ENCODE peak calls at places on chromosomes 5 and 9, in seven cellular contexts. N is stimulated activated CD4-positive, alpha-beta T cell treated with anti-CD3 and anti-CD28 coated beads, Interleukin-15, amount 100 ng/mL, for 1 hour; O is NCI-H345; Q is COR-L47; Z is T-helper 9 cell; J is NCI-H774; G is GM12865. K is an unnamed sample.

GRCh38 chr5:95970359-95970704 is 8.7 kb upstream of the ELL2 start:
- DNase-seq in G (no peak), Q (no peak), N (no peak), Z (no peak), J (no peak), O (no peak), K (no peak)

GRCh38 chr5:76622973-76623596 is at the start of gene F2RL2:
- DNase-seq in O (no peak), N (no peak), Q (no peak), G (no peak), Z (no peak), J (no peak), K (no peak)

GRCh38 chr9:116417464-116417863 is 263.9 kb downstream of the PAPPA start:
- DNase-seq in Q (no peak), G (no peak), J (no peak), Z (no peak), O (no peak), N (no peak), K (no peak)

GRCh38 chr5:55324815-55325418 is 17.1 kb downstream of the MTREX start:
- DNase-seq in N (no peak), Z (no peak), J (no peak), O (peak; percentile 16), Q (no peak), G (peak; percentile 53), K (peak; percentile 41)

GRCh38 chr5:32325616-32326015 is 12.9 kb upstream of the MTMR12 start:
- DNase-seq in O (no peak), Z (no peak), G (no peak), N (no peak), Q (no peak), J (no peak), K (no peak)

GRCh38 chr5:126124706-126125345 is 298.4 kb upstream of the GRAMD2B start:
- DNase-seq in J (no peak), G (no peak), N (no peak), O (no peak), Z (no peak), Q (no peak), K (no peak)

GRCh38 chr5:109299557-109299956 is 110.2 kb downstream of the PJA2 start:
- DNase-seq in N (no peak), J (no peak), O (peak; percentile 50), Q (no peak), Z (no peak), G (no peak), K (no peak)

GRCh38 chr9:110744753-110745522 is 76.3 kb downstream of the MUSK start:
- DNase-seq in N (no peak), O (peak; percentile 9), J (no peak), Z (no peak), Q (no peak), G (no peak), K (no peak)

GRCh38 chr5:115873392-115873791 is 31.7 kb downstream of the AP3S1 start:
- DNase-seq in G (no peak), N (no peak), Z (no peak), J (peak; percentile 42), O (peak; percentile 74), Q (no peak), K (no peak)

GRCh38 chr9:126375386-126375785 is 48.8 kb downstream of the MVB12B start:
- DNase-seq in O (no peak), J (no peak), N (no peak), Z (no peak), Q (no peak), G (no peak), K (no peak)

GRCh38 chr5:72511371-72512178 is 4.4 kb upstream of the ZNF366 start:
- DNase-seq in N (no peak), Q (no peak), Z (no peak), G (no peak), J (no peak), O (no peak), K (no peak)

GRCh38 chr9:124328285-124328684 is 70.5 kb downstream of the NEK6 start:
- DNase-seq in Q (no peak), O (no peak), Z (no peak), N (no peak), J (no peak), G (no peak), K (no peak)

GRCh38 chr5:74342948-74343682 is 297.4 kb downstream of the ENC1 start:
- DNase-seq in N (no peak), J (no peak), Q (peak; percentile 34), G (no peak), Z (no peak), O (no peak), K (no peak)

GRCh38 chr5:137305971-137306592 is 193.0 kb downstream of the SPOCK1 start:
- DNase-seq in Z (no peak), J (no peak), G (no peak), O (peak; percentile 23), N (no peak), Q (no peak), K (no peak)

GRCh38 chr9:126461029-126461428 is 134.4 kb downstream of the MVB12B start:
- DNase-seq in J (no peak), N (no peak), G (no peak), Q (no peak), Z (no peak), O (no peak), K (no peak)

GRCh38 chr9:137201205-137201868 is 796 bp upstream of the TPRN start:
- DNase-seq in G (no peak), O (no peak), J (no peak), N (no peak), Z (no peak), Q (no peak), K (no peak)